ENCODE peak calls at places on chromosomes 4 and X, in six cellular contexts. Y is OCI-LY7, O is glutamatergic neuron, U is cardiac muscle cell, L is prostate gland, N is GM13977. I is an unnamed sample.

GRCh38 chr4:14783011-14783877 is 219.0 kb upstream of the CPEB2 start:
- DNase-seq in Y (no peak), O (no peak), U (peak), L (no peak), N (peak), I (no peak)

GRCh38 chr4:13537011-13537831 is 7.1 kb downstream of the NKX3-2 start:
- DNase-seq in Y (no peak), O (no peak), U (no peak), L (no peak), N (peak), I (no peak)

GRCh38 chr4:88794952-88795351 is 97.3 kb upstream of the NAP1L5 start:
- DNase-seq in Y (no peak), O (no peak), U (no peak), L (no peak), N (no peak), I (no peak)

GRCh38 chrX:153688900-153689590 is 1.3 kb downstream of the SLC6A8 start:
- DNase-seq in Y (no peak), O (peak), U (no peak), L (peak), N (no peak), I (peak)

GRCh38 chrX:43974076-43974475 is 886 bp upstream of the NDP start:
- DNase-seq in Y (no peak), O (no peak), U (no peak), L (no peak), N (no peak), I (no peak)

GRCh38 chr4:84529169-84529751 is 30.2 kb upstream of the NKX6-1 start:
- DNase-seq in Y (peak), O (no peak), U (peak), L (no peak), N (peak), I (peak)

GRCh38 chr4:144489831-144490230 is 156.1 kb upstream of the HHIP start:
- DNase-seq in Y (no peak), O (no peak), U (no peak), L (no peak), N (no peak), I (no peak)

GRCh38 chrX:24259544-24260240 is 54.2 kb downstream of the SUPT20HL2 start:
- DNase-seq in Y (peak), O (peak), U (peak), L (peak), N (peak), I (peak)

GRCh38 chr4:17033256-17034245 is 135.1 kb upstream of the LDB2 start:
- DNase-seq in Y (no peak), O (no peak), U (no peak), L (no peak), N (no peak), I (no peak)

GRCh38 chr4:93814141-93814540 is 14.4 kb upstream of the ATOH1 start:
- DNase-seq in Y (no peak), O (no peak), U (no peak), L (no peak), N (no peak), I (no peak)

GRCh38 chrX:44432641-44433040 is 89.2 kb upstream of the EFHC2 start:
- DNase-seq in Y (peak), O (no peak), U (no peak), L (peak), N (no peak), I (no peak)

GRCh38 chr4:80154547-80154933 is 42.8 kb upstream of the PRDM8 start:
- DNase-seq in Y (no peak), O (no peak), U (peak), L (no peak), N (no peak), I (no peak)

GRCh38 chr4:99653921-99654890 is 3.4 kb downstream of the C4orf54 start:
- DNase-seq in Y (no peak), O (no peak), U (no peak), L (no peak), N (no peak), I (no peak)

GRCh38 chr4:37964734-37965457 is 4.7 kb downstream of the PTTG2 start:
- DNase-seq in Y (peak), O (no peak), U (no peak), L (no peak), N (no peak), I (no peak)

GRCh38 chr4:182873726-182874125 is 43.5 kb downstream of the DCTD start:
- DNase-seq in Y (no peak), O (no peak), U (no peak), L (no peak), N (no peak), I (no peak)

GRCh38 chr4:77095101-77095826 is 19.5 kb upstream of the CCNI start:
- DNase-seq in Y (peak), O (peak), U (peak), L (peak), N (peak), I (peak)

GRCh38 chr4:71189471-71189870 is 149.3 kb upstream of the SLC4A4 start:
- DNase-seq in Y (no peak), O (no peak), U (no peak), L (peak), N (no peak), I (peak)

GRCh38 chrX:80708781-80709180 is 100.9 kb downstream of the BRWD3 start:
- DNase-seq in Y (no peak), O (no peak), U (no peak), L (no peak), N (no peak), I (no peak)

GRCh38 chrX:44012484-44013096 is 39.4 kb upstream of the NDP start:
- DNase-seq in Y (no peak), O (no peak), U (no peak), L (no peak), N (no peak), I (peak)

GRCh38 chr4:164508126-164508525 is 245.8 kb upstream of the SMIM31 start:
- DNase-seq in Y (no peak), O (no peak), U (no peak), L (no peak), N (no peak), I (no peak)

GRCh38 chr4:10259976-10260375 is 143.4 kb upstream of the WDR1 start:
- DNase-seq in Y (no peak), O (no peak), U (no peak), L (no peak), N (no peak), I (no peak)

GRCh38 chrX:16839852-16840460 is 30.2 kb downstream of the RBBP7 start:
- DNase-seq in Y (no peak), O (no peak), U (peak), L (no peak), N (no peak), I (peak)

GRCh38 chr4:56909083-56909981 is 1.6 kb downstream of the REST start:
- DNase-seq in Y (peak), O (peak), U (peak), L (peak), N (peak), I (peak)

GRCh38 chr4:24912252-24913098 is at the start of gene CCDC149:
- DNase-seq in Y (no peak), O (peak), U (peak), L (peak), N (peak), I (peak)

GRCh38 chrX:12955882-12956703 is 18.8 kb upstream of the TMSB4X start:
- DNase-seq in Y (peak), O (no peak), U (no peak), L (no peak), N (no peak), I (peak)

GRCh38 chr4:47862297-47862696 is 24.4 kb upstream of the CORIN start:
- DNase-seq in Y (no peak), O (no peak), U (no peak), L (no peak), N (no peak), I (peak)

GRCh38 chr4:174119051-174119450 is 164.4 kb downstream of the FBXO8 start:
- DNase-seq in Y (no peak), O (no peak), U (no peak), L (no peak), N (no peak), I (peak)

GRCh38 chrX:31228415-31228832 is 156.6 kb upstream of the FTHL17 start:
- DNase-seq in Y (no peak), O (no peak), U (no peak), L (no peak), N (no peak), I (peak)

GRCh38 chrX:140710710-140711109 is 1.2 kb downstream of the LINC00632 start:
- DNase-seq in Y (no peak), O (no peak), U (no peak), L (no peak), N (no peak), I (no peak)

GRCh38 chr4:76001760-76002159 is 5.5 kb downstream of the CXCL9 start:
- DNase-seq in Y (no peak), O (no peak), U (no peak), L (no peak), N (no peak), I (no peak)

GRCh38 chr4:38322709-38323108 is 341.3 kb upstream of the KLF3 start:
- DNase-seq in Y (no peak), O (no peak), U (no peak), L (no peak), N (no peak), I (peak)

GRCh38 chrX:134315893-134316292 is 78.9 kb downstream of the CCDC160 start:
- DNase-seq in Y (no peak), O (no peak), U (no peak), L (no peak), N (no peak), I (no peak)

GRCh38 chr4:81470456-81471327 is 1.0 kb downstream of the RASGEF1B start:
- DNase-seq in Y (peak), O (peak), U (peak), L (peak), N (no peak), I (no peak)

GRCh38 chr4:10753326-10753725 is 68.8 kb upstream of the CLNK start:
- DNase-seq in Y (no peak), O (no peak), U (no peak), L (no peak), N (no peak), I (no peak)

GRCh38 chr4:683247-683897 is 5.6 kb downstream of the SLC49A3 start:
- DNase-seq in Y (no peak), O (no peak), U (no peak), L (no peak), N (no peak), I (no peak)

GRCh38 chr4:56787380-56787779 is 34.1 kb downstream of the SPINK2 start:
- DNase-seq in Y (no peak), O (no peak), U (peak), L (no peak), N (no peak), I (no peak)

GRCh38 chrX:7614616-7615015 is 228.4 kb upstream of the VCX start:
- DNase-seq in Y (no peak), O (no peak), U (peak), L (no peak), N (no peak), I (no peak)

GRCh38 chrX:9612146-9612505 is 147.3 kb downstream of the TBL1X start:
- DNase-seq in Y (no peak), O (no peak), U (no peak), L (no peak), N (no peak), I (no peak)

GRCh38 chrX:19986531-19986930 is 4.3 kb downstream of the BCLAF3 start:
- DNase-seq in Y (no peak), O (no peak), U (no peak), L (no peak), N (no peak), I (no peak)

GRCh38 chrX:19991350-19991718 is 473 bp upstream of the BCLAF3 start:
- DNase-seq in Y (peak), O (no peak), U (no peak), L (no peak), N (peak), I (no peak)

GRCh38 chrX:19990519-19991349 is at the start of gene BCLAF3:
- DNase-seq in Y (peak), O (peak), U (peak), L (peak), N (peak), I (peak)

GRCh38 chrX:19987856-19988255 is 3.0 kb downstream of the BCLAF3 start:
- DNase-seq in Y (no peak), O (no peak), U (no peak), L (no peak), N (no peak), I (no peak)

DNA sequence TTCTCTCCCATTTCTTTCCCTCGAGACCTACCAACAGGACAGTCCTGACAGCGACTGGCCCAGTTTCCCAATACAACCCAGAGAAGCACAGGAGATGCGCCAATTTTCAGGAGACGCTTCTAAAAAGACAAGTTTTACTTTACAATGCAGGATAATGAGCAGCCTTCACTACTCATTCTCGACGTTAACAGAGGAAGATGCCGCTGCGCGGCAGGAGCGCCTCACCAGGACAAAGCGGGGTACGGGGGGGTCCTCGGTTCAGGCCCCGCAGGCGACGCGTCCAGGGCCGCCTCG is 689 bp downstream of the BCLAF3 start:
- DNase-seq in Y (no peak), O (no peak), U (no peak), L (no peak), N (peak), I (no peak)
- TF ChIP-seq CTCF in Y (no peak), O (no peak), U (no peak), L (no peak), N (peak), I (no peak)

DNA sequence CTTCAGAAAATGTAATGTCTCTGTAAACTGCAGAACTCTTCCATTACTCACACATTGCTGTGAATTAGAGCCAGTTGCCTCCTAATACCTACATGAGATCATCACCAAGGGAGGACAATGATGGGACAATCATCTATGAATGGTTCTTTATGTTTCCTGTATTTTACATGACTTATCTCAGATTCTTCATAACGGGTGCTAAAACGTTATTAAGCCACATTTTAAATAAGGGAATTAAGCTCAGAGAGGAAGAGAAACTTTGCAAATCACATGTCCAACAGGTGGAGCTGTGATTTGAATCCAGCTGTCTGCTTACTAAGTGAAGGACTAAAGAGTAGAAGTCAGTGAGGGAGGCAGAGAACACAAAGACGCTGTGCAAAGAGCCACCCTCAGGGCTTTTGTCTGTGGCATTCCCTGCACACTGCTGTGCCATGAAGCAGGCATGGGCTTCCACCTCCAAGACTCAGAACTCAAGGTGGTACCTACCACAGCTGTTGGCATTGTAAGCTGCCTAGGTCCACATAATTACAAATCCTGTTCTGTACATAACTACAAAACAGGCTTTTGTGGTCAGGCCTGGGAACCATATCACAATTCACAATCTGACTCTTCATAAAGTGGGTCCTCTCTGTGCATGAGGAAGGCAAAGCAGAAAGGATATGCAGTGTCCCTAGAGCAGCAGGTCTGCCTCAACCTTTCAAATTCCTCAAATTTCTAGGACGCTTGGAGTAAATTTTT is 12.8 kb downstream of the TBC1D9 start:
- DNase-seq in Y (peak), O (no peak), U (peak), L (no peak), N (no peak), I (peak)
- TF ChIP-seq CTCF in Y (peak), O (no peak), U (no peak), L (no peak), N (peak), I (peak)

DNA sequence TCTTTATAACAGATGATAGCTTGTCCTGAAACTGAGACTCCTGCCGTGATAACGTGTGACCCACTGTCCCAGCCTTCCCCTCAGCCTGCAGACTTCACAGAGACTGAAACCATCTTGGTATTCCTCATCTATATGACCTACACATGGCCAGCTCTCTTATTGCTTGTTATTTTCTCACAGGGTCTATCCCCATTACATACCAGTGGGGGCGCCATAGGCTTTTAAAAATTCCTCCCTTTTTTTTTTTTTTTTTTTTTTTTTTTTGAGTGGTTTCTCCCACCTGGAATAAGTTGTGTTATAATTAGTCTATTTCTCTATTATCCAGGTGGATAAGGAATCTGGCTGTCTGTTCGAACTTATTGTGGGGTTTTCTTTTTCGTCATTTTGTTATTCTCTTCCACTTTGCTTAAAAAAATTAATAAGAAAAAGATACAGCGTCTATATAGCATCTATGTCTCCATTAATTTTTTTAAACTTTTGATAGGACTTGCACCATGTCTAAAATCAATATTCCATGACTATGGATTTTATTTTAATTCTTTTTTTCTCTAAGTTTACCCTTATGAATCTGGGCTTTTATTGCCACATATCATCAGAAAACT is 47.2 kb downstream of the GYG2 start:
- DNase-seq in Y (no peak), O (no peak), U (no peak), L (no peak), N (no peak), I (no peak)
- TF ChIP-seq CTCF in Y (peak), O (no peak), U (peak), L (no peak), N (no peak), I (peak)

GRCh38 chr4:153850525-153851280 is 61.8 kb upstream of the SFRP2 start:
- DNase-seq in Y (no peak), O (no peak), U (peak), L (no peak), N (no peak), I (no peak)
- TF ChIP-seq CTCF in Y (no peak), O (no peak), U (no peak), L (no peak), N (no peak), I (no peak)

DNA sequence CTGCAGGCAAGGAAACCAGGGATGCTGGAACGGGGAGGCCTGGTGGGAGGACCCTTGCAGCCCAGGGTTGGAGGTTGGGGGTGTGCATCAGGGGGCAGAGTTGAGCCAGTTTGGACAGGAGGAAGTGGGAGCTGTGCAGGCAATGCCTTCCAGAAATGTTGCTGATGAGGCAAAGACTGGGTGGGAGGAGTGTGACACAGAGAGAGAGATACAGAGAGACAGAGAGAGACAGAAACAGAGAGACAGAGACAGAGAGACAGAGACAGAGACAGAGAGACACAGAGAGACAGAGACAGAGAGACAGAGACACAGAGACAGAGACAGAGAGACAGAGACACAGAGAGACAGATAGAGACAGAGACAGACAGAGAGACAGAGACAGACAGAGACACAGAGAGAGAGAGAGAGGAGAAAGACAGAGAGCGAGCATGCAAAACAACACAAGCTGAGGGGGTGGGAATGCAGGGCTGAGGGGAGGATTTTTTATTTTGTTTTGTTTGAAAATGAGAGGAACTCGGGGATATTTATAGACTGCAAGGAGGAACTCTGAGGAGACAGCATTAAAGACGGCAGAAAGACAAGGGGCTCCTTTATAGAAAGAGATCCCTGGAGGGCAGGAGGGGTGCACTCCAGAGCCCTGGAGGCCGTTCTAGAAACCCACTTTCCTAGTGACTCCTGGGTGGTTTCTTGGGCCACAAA is 1.9 kb upstream of the HAUS3 start:
- DNase-seq in Y (peak), O (peak), U (peak), L (no peak), N (peak), I (peak)
- TF ChIP-seq CTCF in Y (peak), O (no peak), U (peak), L (no peak), N (peak), I (no peak)

DNA sequence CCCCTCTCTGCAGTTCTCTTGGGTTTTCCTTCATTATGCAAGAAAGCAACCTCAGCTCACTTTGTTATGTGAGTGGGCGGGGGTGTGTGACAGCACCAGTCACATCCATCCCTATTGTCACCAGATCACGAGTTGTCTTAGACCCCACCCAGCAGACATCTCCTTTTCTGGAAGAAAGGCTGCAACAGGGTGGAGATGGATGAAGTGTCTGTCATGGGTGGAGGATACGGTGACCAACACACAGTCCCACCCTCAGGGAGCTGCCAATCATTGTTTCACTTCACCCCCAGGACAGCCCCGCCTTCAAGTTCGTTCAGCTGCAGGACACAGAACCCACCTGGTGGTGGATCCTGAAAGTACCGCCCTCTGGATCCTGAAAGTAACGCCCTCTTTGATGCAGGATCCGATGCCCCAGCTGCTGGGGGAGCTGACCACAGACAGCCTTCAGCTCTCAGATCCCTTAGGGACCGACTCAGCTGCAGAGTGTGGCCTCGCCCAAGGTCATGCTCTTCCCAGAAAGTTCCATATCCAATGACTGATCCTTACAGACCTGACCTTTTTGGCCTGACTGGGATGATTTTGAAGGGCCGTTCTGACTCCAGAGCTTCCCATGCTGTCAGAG is 79.7 kb downstream of the SMIM20 start:
- DNase-seq in Y (peak), O (peak), U (no peak), L (no peak), N (no peak), I (no peak)
- TF ChIP-seq CTCF in Y (peak), O (peak), U (peak), L (no peak), N (peak), I (peak)

I was measured in HFFc6.